ENCODE peak calls at places on chromosomes 11 and 22, in seven cellular contexts. M is GM23248, B is neural progenitor cell, S is PC-3, L is hepatocyte, F is OCI-LY7, N is SK-N-SH. Y is an unnamed sample.
A peak's percentile ranks its signal among the peaks of the same experiment; 100 is the strongest.

GRCh38 chr22:21001601-21002325 is at the start of gene THAP7:
- DNase-seq in N (peak; percentile 96), L (peak; percentile 98), B (peak; percentile 97), S (peak; percentile 91), F (peak; percentile 97), M (peak; percentile 98), Y (peak; percentile 97)

GRCh38 chr22:42365337-42365865 is 66.8 kb downstream of the NFAM1 start:
- DNase-seq in S (no peak), L (peak; percentile 31), B (peak; percentile 87), F (no peak), N (peak; percentile 64), M (no peak), Y (no peak)

GRCh38 chr11:117064275-117064674 is 34.0 kb downstream of the SIK3 start:
- DNase-seq in L (no peak), F (no peak), B (no peak), S (peak; percentile 47), N (no peak), M (peak; percentile 74), Y (peak; percentile 48)

GRCh38 chr11:65492637-65493366 is 6.0 kb upstream of the MALAT1 start:
- DNase-seq in L (peak; percentile 70), M (peak; percentile 95), N (no peak), F (peak; percentile 57), S (no peak), B (no peak), Y (no peak)

GRCh38 chr11:83823461-83824025 is 537.4 kb upstream of the CCDC90B start:
- DNase-seq in B (no peak), F (no peak), N (no peak), L (no peak), M (no peak), S (no peak), Y (no peak)

GRCh38 chr11:36672815-36673450 is 74.9 kb upstream of the RAG2 start:
- DNase-seq in F (peak; percentile 47), S (peak; percentile 65), M (peak; percentile 52), L (peak; percentile 31), N (peak; percentile 33), B (peak; percentile 29), Y (peak; percentile 31)

GRCh38 chr22:35150163-35151107 is 84.5 kb downstream of the ISX start:
- DNase-seq in M (peak; percentile 48), L (peak; percentile 71), F (peak; percentile 67), B (peak; percentile 74), N (peak; percentile 61), S (peak; percentile 54), Y (peak; percentile 44)

GRCh38 chr11:57379732-57380131 is 1.2 kb downstream of the PRG3 start:
- DNase-seq in M (peak; percentile 53), N (no peak), L (peak; percentile 65), B (peak; percentile 81), S (peak; percentile 65), F (no peak), Y (peak; percentile 11)

GRCh38 chr11:115963170-115963569 is 459.0 kb upstream of the CADM1 start:
- DNase-seq in L (no peak), S (no peak), M (no peak), F (no peak), B (no peak), N (no peak), Y (no peak)

GRCh38 chr11:69540118-69541000 is 58.9 kb downstream of the LINC01488 start:
- DNase-seq in N (peak; percentile 69), M (no peak), L (no peak), B (peak; percentile 23), S (peak; percentile 16), F (no peak), Y (no peak)

GRCh38 chr11:15670520-15671070 is 555.9 kb downstream of the INSC start:
- DNase-seq in M (no peak), F (no peak), B (no peak), L (no peak), S (no peak), N (no peak), Y (no peak)

GRCh38 chr11:34855021-34855753 is 61.0 kb downstream of the APIP start:
- DNase-seq in M (no peak), S (peak; percentile 39), N (no peak), F (no peak), B (no peak), L (peak; percentile 28), Y (no peak)

GRCh38 chr22:24433868-24434471 is 6.6 kb downstream of the ADORA2A start:
- DNase-seq in L (no peak), M (peak; percentile 85), N (peak; percentile 18), F (peak; percentile 92), S (peak; percentile 59), B (no peak), Y (peak; percentile 83)

GRCh38 chr22:29129644-29130201 is 56.9 kb downstream of the KREMEN1 start:
- DNase-seq in S (no peak), L (no peak), B (no peak), N (no peak), M (peak; percentile 57), F (no peak), Y (no peak)

GRCh38 chr22:32204856-32205722 is at the start of gene RFPL2:
- DNase-seq in N (peak; percentile 85), S (no peak), M (peak; percentile 5), B (peak; percentile 94), L (peak; percentile 90), F (no peak), Y (no peak)

GRCh38 chr11:122101625-122102291 is 14.3 kb downstream of the BLID start:
- DNase-seq in M (peak; percentile 89), S (no peak), B (peak; percentile 86), L (peak; percentile 81), F (no peak), N (peak; percentile 58), Y (no peak)

GRCh38 chr11:117424781-117425180 is 97.1 kb downstream of the CEP164 start:
- DNase-seq in N (no peak), F (no peak), B (no peak), L (no peak), S (no peak), M (peak; percentile 80), Y (no peak)

GRCh38 chr11:129917231-129917630 is 21.9 kb upstream of the NFRKB start:
- DNase-seq in L (no peak), F (no peak), N (no peak), M (peak; percentile 34), B (no peak), S (peak; percentile 60), Y (no peak)

GRCh38 chr22:21451545-21452520 is 15.4 kb upstream of the TMEM191C start:
- DNase-seq in S (no peak), B (peak; percentile 1), F (no peak), M (no peak), N (no peak), L (no peak), Y (no peak)

GRCh38 chr11:96205460-96205809 is 137.6 kb downstream of the MAML2 start:
- DNase-seq in N (no peak), L (no peak), F (no peak), M (peak; percentile 51), S (no peak), B (no peak), Y (no peak)

GRCh38 chr11:67563354-67564114 is 20.1 kb upstream of the GSTP1 start:
- DNase-seq in B (no peak), S (peak; percentile 92), M (peak; percentile 85), F (no peak), L (peak; percentile 75), N (no peak), Y (no peak)

GRCh38 chr11:47359586-47359985 is 7.1 kb upstream of the MYBPC3 start:
- DNase-seq in B (no peak), F (no peak), N (no peak), S (no peak), M (no peak), L (no peak), Y (no peak)

GRCh38 chr11:129644326-129644725 is 171.3 kb upstream of the TMEM45B start:
- DNase-seq in S (no peak), N (no peak), F (no peak), B (no peak), L (no peak), M (no peak), Y (no peak)

GRCh38 chr11:62501432-62501891 is 45.1 kb downstream of the AHNAK start:
- DNase-seq in S (no peak), B (peak; percentile 54), F (no peak), N (no peak), M (peak; percentile 61), L (no peak), Y (no peak)

GRCh38 chr11:62497132-62497915 is 49.3 kb downstream of the AHNAK start:
- DNase-seq in L (peak; percentile 55), S (peak; percentile 87), F (peak; percentile 26), N (peak; percentile 66), M (peak; percentile 87), B (peak; percentile 74), Y (no peak)

GRCh38 chr11:62496676-62497075 is 49.9 kb downstream of the AHNAK start:
- DNase-seq in M (no peak), N (no peak), B (no peak), L (no peak), S (no peak), F (no peak), Y (no peak)

GRCh38 chr11:62500066-62501035 is 46.3 kb downstream of the AHNAK start:
- DNase-seq in M (no peak), F (no peak), N (no peak), L (peak; percentile 42), B (no peak), S (peak; percentile 76), Y (no peak)

DNA sequence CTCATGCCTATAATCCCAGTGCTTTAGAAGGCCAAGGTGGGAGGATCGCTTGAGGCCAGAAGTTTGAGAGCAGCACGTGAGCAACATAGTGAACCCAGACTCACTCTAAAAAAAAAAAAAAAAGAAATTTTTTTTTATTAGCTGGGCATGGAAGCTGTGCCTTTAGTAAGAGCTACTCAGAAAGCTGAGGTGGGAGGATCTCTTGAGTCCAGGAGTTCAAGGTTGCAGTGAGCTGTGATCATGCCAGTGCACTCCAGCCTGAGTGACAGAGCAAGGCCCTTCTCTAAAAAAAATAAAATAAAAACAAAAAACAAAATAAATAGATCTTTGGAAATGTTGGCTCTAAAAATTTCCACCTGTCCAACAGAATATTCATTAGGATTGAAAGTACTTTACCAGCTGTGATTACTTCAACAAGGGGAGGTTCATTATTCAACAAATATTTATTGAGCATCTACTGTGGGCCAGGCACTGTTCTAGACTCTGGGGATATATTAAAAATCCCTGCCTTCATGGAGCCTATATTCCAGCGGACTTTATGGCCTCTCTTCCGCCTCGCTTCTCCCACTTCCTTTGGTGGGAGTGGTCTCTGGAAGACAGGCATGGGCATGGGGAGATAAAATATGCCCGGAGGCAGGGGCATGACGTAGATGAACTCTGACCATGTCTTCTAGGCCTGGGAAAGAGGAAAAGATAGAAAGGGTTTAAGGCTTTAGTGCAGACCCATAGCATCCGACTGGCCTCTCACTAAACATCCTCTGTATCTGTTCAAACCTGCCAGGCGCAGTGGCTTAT is 47.9 kb downstream of the AHNAK start:
- DNase-seq in S (no peak), L (no peak), N (no peak), F (no peak), B (no peak), M (no peak), Y (no peak)
- H3K4me3 ChIP-seq in S (no peak overlapping the region), L (no peak overlapping the region), N (no peak overlapping the region), F (no peak overlapping the region), B (no peak overlapping the region), M (no peak overlapping the region), Y (no peak overlapping the region)

GRCh38 chr22:19933328-19934241 is 8.0 kb upstream of the COMT start:
- DNase-seq in M (no peak), F (no peak), N (no peak), B (no peak), L (no peak), S (no peak), Y (no peak)
- TF ChIP-seq EZH2phosphoT487 in M (no peak), F (no peak), N (no peak), B (no peak), L (no peak), S (no peak), Y (no peak)

GRCh38 chr11:13320688-13321087 is 43.1 kb downstream of the BMAL1 start:
- DNase-seq in F (no peak), N (no peak), L (no peak), B (no peak), S (no peak), M (peak; percentile 27), Y (no peak)
- H4K20me1 ChIP-seq in F (no peaks in the 10 kb centered on the region), N (no peaks in the 10 kb centered on the region), L (no peaks in the 10 kb centered on the region), B (no peaks in the 10 kb centered on the region), S (no peaks in the 10 kb centered on the region), M (no peaks in the 10 kb centered on the region), Y (no peaks in the 10 kb centered on the region)

GRCh38 chr11:73343076-73343833 is 32.9 kb upstream of the RELT start:
- DNase-seq in B (no peak), S (peak; percentile 21), L (no peak), N (peak; percentile 68), M (no peak), F (no peak), Y (no peak)
- H3K4me3 ChIP-seq in B (peak overlapping the region; percentile 55), S (peak overlapping the region; percentile 65), L (no peak overlapping the region), N (peak overlapping the region; percentile 22), M (no peak overlapping the region), F (no peak overlapping the region), Y (no peak overlapping the region)

Y was measured in MM.1S.